ENCODE peak calls at places on chromosomes 1 and 21, in five cellular contexts. One of them, this sample, is unnamed.

GRCh38 chr1:154970631-154971340 is at the start of gene SHC1:
- DNase-seq in anterior cingulate cortex: peak
- DNase-seq in HT-29: peak
- DNase-seq in AG10803: peak
- DNase-seq in heart right ventricle: peak
- DNase-seq in this sample: peak

GRCh38 chr1:220925707-220926106 is 46.5 kb downstream of the HLX start:
- DNase-seq in HT-29: no peak
- DNase-seq in heart right ventricle: no peak
- DNase-seq in AG10803: no peak
- DNase-seq in anterior cingulate cortex: no peak
- DNase-seq in this sample: no peak

GRCh38 chr1:114130213-114130612 is 23.5 kb downstream of the SYT6 start:
- DNase-seq in HT-29: no peak
- DNase-seq in AG10803: no peak
- DNase-seq in anterior cingulate cortex: no peak
- DNase-seq in heart right ventricle: no peak
- DNase-seq in this sample: no peak

GRCh38 chr21:43341349-43342163 is 85.4 kb downstream of the SIK1 start:
- DNase-seq in HT-29: no peak
- DNase-seq in AG10803: no peak
- DNase-seq in anterior cingulate cortex: no peak
- DNase-seq in heart right ventricle: no peak
- DNase-seq in this sample: no peak

GRCh38 chr1:161069731-161070270 is at the start of gene ARHGAP30:
- DNase-seq in AG10803: no peak
- DNase-seq in HT-29: no peak
- DNase-seq in anterior cingulate cortex: no peak
- DNase-seq in heart right ventricle: peak
- DNase-seq in this sample: no peak

GRCh38 chr1:91221017-91221416 is 183.6 kb downstream of the HFM1 start:
- DNase-seq in anterior cingulate cortex: no peak
- DNase-seq in AG10803: no peak
- DNase-seq in HT-29: no peak
- DNase-seq in heart right ventricle: no peak
- DNase-seq in this sample: no peak

GRCh38 chr1:115179397-115179835 is 90.1 kb upstream of the TSPAN2 start:
- DNase-seq in heart right ventricle: peak
- DNase-seq in AG10803: peak
- DNase-seq in anterior cingulate cortex: no peak
- DNase-seq in HT-29: no peak
- DNase-seq in this sample: no peak

GRCh38 chr1:41455479-41456271 is 28.8 kb downstream of the EDN2 start:
- DNase-seq in heart right ventricle: peak
- DNase-seq in anterior cingulate cortex: peak
- DNase-seq in AG10803: peak
- DNase-seq in HT-29: no peak
- DNase-seq in this sample: no peak

GRCh38 chr21:33132054-33132453 is 62.1 kb downstream of the OLIG1 start:
- DNase-seq in anterior cingulate cortex: no peak
- DNase-seq in heart right ventricle: no peak
- DNase-seq in AG10803: no peak
- DNase-seq in HT-29: no peak
- DNase-seq in this sample: no peak

GRCh38 chr1:100989306-100990077 is 36.1 kb downstream of the DPH5 start:
- DNase-seq in heart right ventricle: no peak
- DNase-seq in anterior cingulate cortex: no peak
- DNase-seq in HT-29: no peak
- DNase-seq in AG10803: peak
- DNase-seq in this sample: peak

GRCh38 chr1:223770621-223771315 is 58.4 kb downstream of the CAPN2 start:
- DNase-seq in HT-29: no peak
- DNase-seq in anterior cingulate cortex: no peak
- DNase-seq in heart right ventricle: no peak
- DNase-seq in AG10803: no peak
- DNase-seq in this sample: no peak

GRCh38 chr1:89607888-89608626 is 24.9 kb upstream of the LRRC8C start:
- DNase-seq in HT-29: no peak
- DNase-seq in AG10803: no peak
- DNase-seq in heart right ventricle: peak
- DNase-seq in anterior cingulate cortex: no peak
- DNase-seq in this sample: no peak

GRCh38 chr1:46735708-46736324 is 16.9 kb upstream of the EFCAB14 start:
- DNase-seq in HT-29: peak
- DNase-seq in anterior cingulate cortex: no peak
- DNase-seq in AG10803: peak
- DNase-seq in heart right ventricle: peak
- DNase-seq in this sample: peak

GRCh38 chr1:156052862-156053769 is 482 bp downstream of the UBQLN4 start:
- DNase-seq in AG10803: peak
- DNase-seq in anterior cingulate cortex: peak
- DNase-seq in HT-29: peak
- DNase-seq in heart right ventricle: peak
- DNase-seq in this sample: peak

GRCh38 chr1:2564006-2564814 is 8.0 kb downstream of the TNFRSF14 start:
- DNase-seq in AG10803: no peak
- DNase-seq in heart right ventricle: no peak
- DNase-seq in anterior cingulate cortex: no peak
- DNase-seq in HT-29: no peak
- DNase-seq in this sample: no peak

GRCh38 chr21:15422761-15423160 is 307.0 kb upstream of the USP25 start:
- DNase-seq in anterior cingulate cortex: no peak
- DNase-seq in HT-29: no peak
- DNase-seq in heart right ventricle: no peak
- DNase-seq in AG10803: peak
- DNase-seq in this sample: no peak

GRCh38 chr1:240608707-240609106 is 3.2 kb downstream of the GREM2 start:
- DNase-seq in HT-29: peak
- DNase-seq in heart right ventricle: no peak
- DNase-seq in AG10803: no peak
- DNase-seq in anterior cingulate cortex: no peak
- DNase-seq in this sample: no peak

GRCh38 chr1:15100369-15101111 is 53.0 kb upstream of the TMEM51 start:
- DNase-seq in HT-29: peak
- DNase-seq in anterior cingulate cortex: no peak
- DNase-seq in AG10803: peak
- DNase-seq in heart right ventricle: peak
- DNase-seq in this sample: no peak

GRCh38 chr21:15197696-15198095 is 132.9 kb upstream of the NRIP1 start:
- DNase-seq in AG10803: no peak
- DNase-seq in HT-29: no peak
- DNase-seq in heart right ventricle: no peak
- DNase-seq in anterior cingulate cortex: no peak
- DNase-seq in this sample: no peak

GRCh38 chr1:218760601-218761570 is 412.8 kb upstream of the LYPLAL1 start:
- DNase-seq in heart right ventricle: no peak
- DNase-seq in AG10803: no peak
- DNase-seq in HT-29: no peak
- DNase-seq in anterior cingulate cortex: no peak
- DNase-seq in this sample: no peak

GRCh38 chr1:38923607-38924006 is 18.0 kb downstream of the RHBDL2 start:
- DNase-seq in anterior cingulate cortex: no peak
- DNase-seq in AG10803: no peak
- DNase-seq in HT-29: no peak
- DNase-seq in heart right ventricle: no peak
- DNase-seq in this sample: no peak

This sample was measured in pulmonary artery endothelial cell.